ENCODE peak calls at places on chromosomes 11 and 22, in seven cellular contexts. C is HCT116, L is K562, K is SK-N-SH, T is GM12878, J is HepG2, Q is H1. A is an unnamed sample.

GRCh38 chr11:67033661-67034166 is 10.8 kb downstream of the SYT12 start:
- DNase-seq in C (no peak), L (no peak), K (no peak), T (no peak), J (no peak), Q (no peak), A (no peak)

GRCh38 chr11:47514825-47515647 is 37.9 kb downstream of the CELF1 start:
- DNase-seq in C (no peak), L (peak; percentile 70), K (no peak), T (no peak), J (no peak), Q (no peak), A (no peak)

GRCh38 chr11:44943118-44943517 is 7.6 kb downstream of the TP53I11 start:
- DNase-seq in C (no peak), L (no peak), K (no peak), T (no peak), J (no peak), Q (no peak), A (no peak)

GRCh38 chr11:76613901-76614300 is 56.6 kb downstream of the LRRC32 start:
- DNase-seq in C (no peak), L (no peak), K (no peak), T (no peak), J (no peak), Q (no peak), A (no peak)

GRCh38 chr11:122679441-122679840 is 23.9 kb downstream of the UBASH3B start:
- DNase-seq in C (no peak), L (no peak), K (no peak), T (no peak), J (no peak), Q (no peak), A (no peak)

GRCh38 chr22:35552186-35552842 is 11.7 kb downstream of the RASD2 start:
- DNase-seq in C (peak; percentile 42), L (peak; percentile 80), K (peak; percentile 87), T (no peak), J (peak; percentile 23), Q (no peak), A (no peak)

GRCh38 chr11:34654491-34655334 is 33.8 kb downstream of the EHF start:
- DNase-seq in C (peak; percentile 81), L (peak; percentile 20), K (no peak), T (no peak), J (peak; percentile 99), Q (no peak), A (peak; percentile 87)

GRCh38 chr22:36585841-36586240 is 56.9 kb upstream of the EIF3D start:
- DNase-seq in C (no peak), L (no peak), K (no peak), T (no peak), J (no peak), Q (peak; percentile 50), A (no peak)

GRCh38 chr11:128929991-128930390 is 12.7 kb downstream of the TP53AIP1 start:
- DNase-seq in C (no peak), L (no peak), K (no peak), T (no peak), J (no peak), Q (no peak), A (no peak)

GRCh38 chr11:88332851-88333250 is 4.7 kb downstream of the CTSC start:
- DNase-seq in C (no peak), L (no peak), K (no peak), T (no peak), J (no peak), Q (no peak), A (no peak)

GRCh38 chr11:77086521-77087472 is 15.8 kb upstream of the OMP start:
- DNase-seq in C (no peak), L (peak; percentile 20), K (no peak), T (no peak), J (peak; percentile 39), Q (no peak), A (no peak)

GRCh38 chr22:30305519-30305905 is 16.2 kb upstream of the CASTOR1 start:
- DNase-seq in C (no peak), L (peak; percentile 47), K (no peak), T (peak; percentile 59), J (no peak), Q (no peak), A (no peak)

GRCh38 chr11:22337571-22338464 is at the start of gene SLC17A6:
- DNase-seq in C (no peak), L (peak; percentile 44), K (no peak), T (no peak), J (peak; percentile 21), Q (no peak), A (no peak)

GRCh38 chr11:31641477-31642062 is 132.0 kb downstream of the ELP4 start:
- DNase-seq in C (peak; percentile 39), L (peak; percentile 40), K (peak; percentile 5), T (no peak), J (peak; percentile 40), Q (peak; percentile 17), A (no peak)

GRCh38 chr11:123454060-123454651 is 24.1 kb downstream of the GRAMD1B start:
- DNase-seq in C (peak; percentile 88), L (no peak), K (no peak), T (no peak), J (no peak), Q (no peak), A (no peak)

GRCh38 chr11:88806410-88806809 is 259.4 kb downstream of the GRM5 start:
- DNase-seq in C (no peak), L (no peak), K (no peak), T (no peak), J (no peak), Q (no peak), A (no peak)

GRCh38 chr22:35684270-35684700 is 33.4 kb upstream of the APOL5 start:
- DNase-seq in C (no peak), L (peak; percentile 25), K (no peak), T (no peak), J (peak; percentile 19), Q (no peak), A (no peak)

GRCh38 chr11:126695293-126695692 is 305.3 kb downstream of the KIRREL3 start:
- DNase-seq in C (no peak), L (no peak), K (no peak), T (no peak), J (no peak), Q (no peak), A (no peak)

GRCh38 chr11:69834251-69834650 is 15.0 kb upstream of the FGF3 start:
- DNase-seq in C (no peak), L (no peak), K (peak; percentile 11), T (no peak), J (no peak), Q (no peak), A (no peak)

GRCh38 chr11:9015677-9016076 is 11.9 kb upstream of the NRIP3 start:
- DNase-seq in C (peak; percentile 75), L (peak; percentile 76), K (peak; percentile 76), T (peak; percentile 31), J (peak; percentile 56), Q (peak; percentile 50), A (peak; percentile 81)

GRCh38 chr11:35390737-35391682 is 28.3 kb downstream of the SLC1A2 start:
- DNase-seq in C (no peak), L (peak; percentile 10), K (no peak), T (peak; percentile 82), J (peak; percentile 78), Q (no peak), A (peak; percentile 69)

GRCh38 chr22:29205598-29206371 is at the start of gene EMID1:
- DNase-seq in C (no peak), L (peak; percentile 54), K (peak; percentile 90), T (no peak), J (no peak), Q (no peak), A (no peak)

GRCh38 chr11:36407360-36407759 is 102.7 kb downstream of the TRAF6 start:
- DNase-seq in C (no peak), L (no peak), K (no peak), T (no peak), J (no peak), Q (no peak), A (no peak)
- TF ChIP-seq SIN3A in C (no peak), L (no peak), K (no peak), T (no peak), J (no peak), Q (no peak), A (no peak)

DNA sequence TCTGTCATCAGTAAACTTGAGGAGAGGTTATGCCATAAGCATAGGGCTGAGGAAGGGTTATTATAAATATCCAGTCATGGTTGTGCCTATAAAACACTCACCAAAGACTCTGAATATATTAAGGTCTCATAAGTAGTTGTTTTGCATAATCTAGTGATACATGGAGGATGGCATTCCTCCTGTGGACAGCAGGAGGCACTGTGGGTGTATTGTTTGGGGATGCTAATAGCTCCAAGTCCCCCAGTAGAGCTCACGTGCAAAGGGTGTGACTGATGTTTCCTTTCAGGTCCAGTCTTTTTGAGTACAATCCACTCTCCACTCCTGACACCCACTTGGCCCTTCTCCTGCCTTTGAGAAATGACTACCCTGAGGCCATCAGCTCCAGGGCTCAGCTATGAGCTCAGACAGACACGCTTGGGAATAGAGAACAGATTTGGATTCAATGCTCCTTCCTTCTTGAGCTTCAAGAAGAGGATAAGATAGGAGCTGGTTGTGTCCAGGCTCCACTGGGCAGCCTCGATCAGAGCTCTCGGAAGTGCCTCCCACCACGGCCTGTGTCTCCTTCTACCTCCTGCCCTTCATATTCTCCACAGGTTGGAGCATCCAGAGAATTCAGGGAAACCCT is 85.2 kb upstream of the IGLL5 start:
- DNase-seq in C (no peak), L (peak; percentile 84), K (no peak), T (no peak), J (no peak), Q (no peak), A (no peak)
- TF ChIP-seq SIN3A in C (no peak), L (no peak), K (no peak), T (no peak), J (no peak), Q (no peak), A (no peak)

GRCh38 chr22:46726066-46726985 is 11.7 kb downstream of the CERK start:
- DNase-seq in C (no peak), L (no peak), K (peak; percentile 76), T (no peak), J (no peak), Q (no peak), A (no peak)
- TF ChIP-seq SIN3A in C (no peak), L (no peak), K (no peak), T (no peak), J (no peak), Q (no peak), A (no peak)

GRCh38 chr11:72975778-72976520 is 161.7 kb downstream of the ATG16L2 start:
- DNase-seq in C (no peak), L (no peak), K (no peak), T (no peak), J (peak; percentile 9), Q (no peak), A (no peak)
- TF ChIP-seq SIN3A in C (no peak), L (no peak), K (no peak), T (no peak), J (no peak), Q (no peak), A (no peak)

DNA sequence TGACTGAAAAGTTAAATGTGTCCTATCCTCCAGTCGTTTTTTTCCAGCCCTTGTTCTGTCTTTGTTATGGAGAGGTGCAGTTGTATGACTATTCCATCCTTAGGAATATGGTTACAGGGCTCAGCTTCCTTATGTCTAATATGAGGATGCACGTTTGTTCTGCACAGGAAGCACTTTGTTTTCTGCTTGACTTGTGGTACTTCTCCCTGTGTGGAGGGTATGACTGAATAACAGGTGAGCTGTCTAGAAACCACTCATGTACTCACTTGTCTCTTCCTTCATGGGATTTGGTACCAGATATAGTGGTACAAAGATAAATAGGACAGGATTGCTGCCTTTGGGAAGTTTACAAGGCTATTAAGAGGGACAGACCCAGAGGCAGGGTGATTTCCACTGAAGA is 17.4 kb downstream of the CABIN1 start:
- DNase-seq in C (no peak), L (no peak), K (no peak), T (no peak), J (no peak), Q (no peak), A (no peak)
- TF ChIP-seq SIN3A in C (no peak), L (no peak), K (no peak), T (no peak), J (no peak), Q (no peak), A (no peak)

GRCh38 chr22:49546811-49547585 is 280.7 kb downstream of the BRD1 start:
- DNase-seq in C (no peak), L (no peak), K (no peak), T (no peak), J (no peak), Q (no peak), A (no peak)
- TF ChIP-seq SIN3A in C (no peak), L (no peak), K (no peak), T (no peak), J (no peak), Q (no peak), A (no peak)

A was measured in Panc1.